ENCODE peak calls at places on chromosome 3, in nine cellular contexts. Y, Z, S, O, W, D, V, B and E are unnamed samples.

GRCh38 chr3:110456001-110456400 is 615.6 kb upstream of the NECTIN3 start:
- DNase-seq in W (no peak), B (peak), D (no peak), O (no peak), Z (no peak), Y (no peak), V (peak), S (peak), E (no peak)

GRCh38 chr3:52694528-52695189 is 8.8 kb downstream of the GNL3 start:
- DNase-seq in V (no peak), Z (no peak), S (no peak), W (no peak), O (no peak), Y (no peak), B (no peak), D (no peak), E (no peak)

GRCh38 chr3:105332961-105333360 is 33.7 kb upstream of the ALCAM start:
- DNase-seq in B (no peak), V (no peak), Z (no peak), D (no peak), Y (no peak), S (no peak), O (no peak), W (no peak), E (no peak)

GRCh38 chr3:152717252-152717651 is 117.7 kb upstream of the P2RY1 start:
- DNase-seq in V (no peak), Y (no peak), B (no peak), D (no peak), W (no peak), O (no peak), S (peak), Z (no peak), E (no peak)

GRCh38 chr3:125313060-125313635 is 62.0 kb downstream of the ZNF148 start:
- DNase-seq in Y (no peak), V (peak), O (no peak), W (no peak), Z (no peak), S (no peak), B (peak), D (no peak), E (no peak)

GRCh38 chr3:128579927-128580326 is 70.7 kb downstream of the RPN1 start:
- DNase-seq in O (no peak), Y (no peak), V (no peak), S (no peak), B (no peak), W (no peak), D (no peak), Z (no peak), E (no peak)

GRCh38 chr3:123679712-123680386 is 95.0 kb upstream of the HACD2 start:
- DNase-seq in B (no peak), W (no peak), D (no peak), S (peak), Y (peak), Z (no peak), V (no peak), O (no peak), E (no peak)

GRCh38 chr3:45547202-45547701 is 47.3 kb upstream of the LIMD1 start:
- DNase-seq in S (no peak), W (no peak), B (no peak), O (no peak), Y (no peak), Z (no peak), V (no peak), D (no peak), E (no peak)

GRCh38 chr3:37899101-37899707 is 37.5 kb downstream of the CTDSPL start:
- DNase-seq in B (no peak), Y (no peak), O (peak), W (no peak), Z (no peak), S (no peak), D (no peak), V (no peak), E (no peak)

GRCh38 chr3:27454914-27455313 is 29.3 kb downstream of the SLC4A7 start:
- DNase-seq in W (no peak), Y (no peak), B (peak), Z (no peak), S (peak), D (no peak), O (no peak), V (peak), E (no peak)

GRCh38 chr3:85560088-85560790 is 601.5 kb downstream of the CADM2 start:
- DNase-seq in S (peak), B (no peak), Z (no peak), O (no peak), D (no peak), V (no peak), W (no peak), Y (no peak), E (no peak)

GRCh38 chr3:157573281-157573680 is 70.1 kb upstream of the VEPH1 start:
- DNase-seq in Z (no peak), V (peak), W (no peak), Y (no peak), S (peak), D (peak), O (no peak), B (no peak), E (no peak)

GRCh38 chr3:42701371-42702065 is 1.1 kb downstream of the HHATL start:
- DNase-seq in O (peak), Y (no peak), D (no peak), Z (peak), V (peak), S (peak), B (no peak), W (peak), E (no peak)

GRCh38 chr3:16239776-16240175 is 25.0 kb downstream of the DPH3 start:
- DNase-seq in V (peak), B (peak), O (no peak), Z (no peak), D (no peak), Y (no peak), W (no peak), S (peak), E (no peak)

GRCh38 chr3:8964436-8965370 is 1.4 kb upstream of the RAD18 start:
- DNase-seq in Z (no peak), S (peak), D (peak), O (peak), Y (no peak), V (peak), W (peak), B (peak), E (no peak)

GRCh38 chr3:66370179-66370578 is 130.6 kb downstream of the LRIG1 start:
- DNase-seq in V (no peak), O (no peak), D (no peak), S (no peak), W (no peak), Z (no peak), B (no peak), Y (no peak), E (no peak)

GRCh38 chr3:99842826-99843589 is 25.3 kb downstream of the CMSS1 start:
- DNase-seq in W (no peak), O (peak), V (peak), B (peak), Z (no peak), Y (no peak), D (no peak), S (peak), E (no peak)
- TF ChIP-seq CTCF in W (peak), O (peak), V (peak), B (peak), Z (peak), Y (peak), D (peak), S (peak), E (peak)

GRCh38 chr3:142929109-142929508 is 34.4 kb downstream of the PAQR9 start:
- DNase-seq in V (peak), W (peak), Z (peak), O (peak), D (no peak), B (peak), Y (no peak), S (peak), E (no peak)
- TF ChIP-seq CTCF in V (peak), W (peak), Z (peak), O (peak), D (peak), B (peak), Y (no peak), S (peak), E (peak)

GRCh38 chr3:98601180-98601579 is 7.8 kb upstream of the CPOX start:
- DNase-seq in V (no peak), B (no peak), W (no peak), D (no peak), Y (no peak), S (no peak), O (no peak), Z (no peak), E (no peak)

GRCh38 chr3:98600412-98601095 is 7.1 kb upstream of the CPOX start:
- DNase-seq in W (no peak), V (no peak), O (no peak), D (no peak), Y (no peak), Z (no peak), S (no peak), B (no peak), E (no peak)

GRCh38 chr3:98598492-98598891 is 5.1 kb upstream of the CPOX start:
- DNase-seq in B (no peak), V (no peak), O (no peak), Z (no peak), S (no peak), W (no peak), Y (no peak), D (no peak), E (no peak)

GRCh38 chr3:98599647-98600411 is 6.4 kb upstream of the CPOX start:
- DNase-seq in V (no peak), D (no peak), Y (no peak), B (no peak), W (no peak), Z (no peak), S (no peak), O (no peak), E (no peak)

GRCh38 chr3:98602078-98602678 is 8.8 kb upstream of the CPOX start:
- DNase-seq in Y (peak), S (peak), V (peak), B (peak), D (peak), O (peak), Z (no peak), W (no peak), E (no peak)
- TF ChIP-seq CTCF in Y (peak), S (peak), V (peak), B (peak), D (peak), O (peak), Z (peak), W (peak), E (peak)

GRCh38 chr3:111764645-111765091 is 94.4 kb upstream of the PHLDB2 start:
- DNase-seq in V (peak), Y (no peak), Z (no peak), S (peak), O (peak), D (no peak), B (peak), W (no peak), E (no peak)
- TF ChIP-seq CTCF in V (peak), Y (no peak), Z (no peak), S (no peak), O (peak), D (no peak), B (peak), W (no peak), E (no peak)

DNA sequence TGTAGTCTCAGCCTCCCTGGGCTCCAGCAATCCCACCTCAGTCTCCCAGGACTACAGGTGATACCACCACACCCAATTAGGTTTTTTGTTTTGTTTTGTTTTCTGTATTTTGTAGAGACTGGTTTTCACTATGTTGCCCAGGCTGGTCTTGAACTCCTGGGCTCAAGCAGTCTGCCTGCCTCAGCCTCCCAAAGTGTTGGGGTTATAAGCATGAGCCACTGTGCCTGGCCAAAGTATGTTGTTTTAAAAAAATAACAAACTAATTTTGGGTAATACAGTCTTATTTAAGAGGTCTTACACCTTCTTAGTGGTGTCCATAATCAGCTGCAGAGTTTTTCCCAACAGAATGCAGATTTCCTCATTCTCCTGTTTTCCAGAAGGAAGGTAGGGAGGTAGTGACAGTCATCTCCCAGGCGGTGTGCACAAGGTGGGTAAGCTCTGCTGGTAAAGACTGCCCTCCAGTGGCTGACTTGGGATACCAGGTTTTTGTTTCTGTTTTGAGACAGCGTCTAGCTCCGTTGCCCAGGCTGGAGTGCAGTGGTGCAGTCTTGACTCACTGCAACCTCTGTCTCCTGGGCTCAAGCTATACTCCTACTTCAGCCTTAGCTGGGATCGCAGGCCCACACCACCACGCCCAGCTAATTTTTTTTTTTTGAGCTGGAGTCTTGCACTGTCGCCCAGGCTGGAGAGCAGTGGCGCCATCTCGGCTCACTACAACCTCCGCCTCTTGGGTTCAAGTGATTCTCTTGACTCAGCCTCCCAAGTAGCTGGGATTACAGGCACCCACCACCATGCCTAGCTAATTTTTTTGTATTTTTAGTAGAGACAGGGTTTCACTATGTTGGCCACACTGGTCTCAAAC is 58.4 kb downstream of the MAP6D1 start:
- DNase-seq in S (peak), B (peak), Z (peak), D (no peak), Y (peak), V (peak), W (peak), O (peak), E (peak)
- TF ChIP-seq CTCF in S (peak), B (peak), Z (peak), D (peak), Y (peak), V (peak), W (peak), O (peak), E (peak)

GRCh38 chr3:48855681-48856447 is 8.2 kb upstream of the PRKAR2A start:
- DNase-seq in O (no peak), V (no peak), S (no peak), Z (no peak), W (no peak), D (no peak), Y (no peak), B (no peak), E (no peak)
- TF ChIP-seq CTCF in O (no peak), V (no peak), S (no peak), Z (no peak), W (no peak), D (no peak), Y (no peak), B (no peak), E (no peak)

GRCh38 chr3:74442683-74443082 is 171.8 kb downstream of the CNTN3 start:
- DNase-seq in Y (no peak), B (no peak), O (no peak), D (no peak), W (no peak), Z (no peak), V (no peak), S (no peak), E (no peak)

GRCh38 chr3:74447221-74447620 is 167.2 kb downstream of the CNTN3 start:
- DNase-seq in B (no peak), D (no peak), W (no peak), V (no peak), Y (no peak), S (no peak), Z (no peak), O (no peak), E (no peak)

GRCh38 chr3:74445541-74445940 is 168.9 kb downstream of the CNTN3 start:
- DNase-seq in B (no peak), S (no peak), Z (no peak), D (peak), Y (no peak), V (no peak), O (no peak), W (no peak), E (no peak)

GRCh38 chr3:74443102-74443501 is 171.4 kb downstream of the CNTN3 start:
- DNase-seq in Z (no peak), S (peak), V (peak), O (no peak), B (peak), W (no peak), D (peak), Y (no peak), E (no peak)
- TF ChIP-seq CTCF in Z (no peak), S (no peak), V (no peak), O (no peak), B (no peak), W (no peak), D (no peak), Y (no peak), E (no peak)

DNA sequence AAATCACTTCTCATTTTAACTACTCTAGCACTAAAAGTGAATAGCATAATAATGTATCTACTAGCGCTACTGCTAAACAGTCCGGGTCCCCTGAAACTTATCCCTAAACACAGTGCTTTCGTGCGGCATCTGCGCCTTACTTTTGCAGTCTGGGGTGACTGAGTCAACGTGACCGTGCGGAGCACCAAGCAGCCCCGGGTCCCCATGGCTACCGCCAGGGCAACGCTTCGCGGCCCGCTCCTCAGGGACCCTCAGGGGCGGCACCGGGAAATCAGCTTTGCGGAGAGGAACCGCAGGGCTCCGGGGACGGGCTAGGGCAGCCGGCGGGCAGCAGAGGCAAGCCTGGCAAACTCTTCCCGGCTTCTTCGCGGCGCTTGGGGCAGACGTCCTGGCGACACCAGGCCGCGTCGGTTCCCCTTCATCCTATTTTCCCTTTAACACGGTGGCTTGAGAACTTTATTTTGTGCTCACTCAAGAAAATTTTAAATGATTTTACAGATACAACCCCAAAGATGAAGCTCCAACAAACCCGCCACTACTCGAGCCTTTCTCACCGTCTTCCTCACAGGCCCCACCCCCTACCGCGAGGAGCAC is 753 bp upstream of the DIPK2A start:
- DNase-seq in O (peak), S (no peak), W (peak), B (peak), Y (peak), Z (peak), D (no peak), V (no peak), E (peak)
- TF ChIP-seq CTCF in O (no peak), S (no peak), W (no peak), B (no peak), Y (no peak), Z (no peak), D (no peak), V (peak), E (peak)

DNA sequence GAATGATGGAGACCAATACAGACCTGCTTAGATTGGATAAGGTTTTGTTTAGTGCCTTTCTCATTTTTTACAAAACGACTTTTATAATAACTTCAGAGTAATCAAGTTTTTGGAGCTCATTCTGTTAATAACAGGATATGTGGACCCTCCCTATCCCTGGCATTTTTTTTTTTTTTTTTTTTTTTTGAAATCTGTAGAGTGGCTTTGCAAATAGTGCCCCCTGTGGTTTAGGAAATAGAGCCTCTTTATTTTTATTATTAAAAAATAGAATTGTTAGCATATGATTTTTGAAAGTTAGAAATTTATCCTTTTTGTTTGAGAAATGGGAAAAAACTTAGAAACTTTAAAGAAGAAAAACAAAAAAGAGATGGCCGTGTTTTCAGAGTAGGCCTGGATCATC is 11.4 kb downstream of the SKIL start:
- DNase-seq in V (no peak), Y (no peak), B (no peak), D (no peak), W (no peak), O (no peak), Z (no peak), S (peak), E (no peak)
- TF ChIP-seq CTCF in V (peak), Y (peak), B (peak), D (no peak), W (no peak), O (no peak), Z (peak), S (peak), E (peak)

DNA sequence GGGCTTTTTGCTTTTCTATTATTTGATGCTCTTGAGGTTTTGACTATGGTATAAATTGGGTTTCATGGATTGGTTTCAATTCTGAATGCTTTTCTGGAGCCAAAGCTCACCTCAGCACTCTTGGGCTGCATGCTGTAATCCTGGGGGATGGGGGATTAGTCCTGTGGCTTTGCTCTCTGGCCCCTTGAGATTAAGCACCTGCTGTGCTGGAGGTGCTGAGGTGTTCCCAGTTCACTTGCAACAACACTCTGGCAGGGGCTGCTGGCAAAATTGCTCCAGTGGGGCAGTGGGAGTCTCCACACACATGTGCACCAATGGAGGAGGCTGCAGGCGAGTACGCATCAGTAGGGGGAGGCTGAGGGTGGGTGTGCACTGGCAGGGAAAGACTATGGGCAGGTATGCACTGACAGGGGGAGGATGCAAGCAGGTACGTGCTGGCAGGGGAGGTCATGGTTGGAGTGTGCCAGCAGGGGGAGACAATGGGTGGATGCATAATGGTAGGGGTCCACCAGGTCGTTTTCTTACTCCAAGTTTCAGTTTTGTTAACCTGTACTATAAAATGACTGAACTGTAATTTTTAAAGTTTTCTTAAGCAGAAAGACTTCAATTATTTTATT is 489.2 kb downstream of the FGF12 start:
- DNase-seq in S (no peak), O (peak), D (no peak), B (no peak), V (no peak), W (peak), Z (no peak), Y (no peak), E (no peak)
- TF ChIP-seq CTCF in S (no peak), O (peak), D (no peak), B (no peak), V (no peak), W (peak), Z (no peak), Y (no peak), E (no peak)